ENCODE peak calls at places on chromosomes 4 and X, in seven cellular contexts. O is IMR-90, G is MM.1S, V is suprapubic skin, D is psoas muscle, A is K562, W is astrocyte. U is an unnamed sample. For H3K27me3 and H3K4me1, the result is how much of the 10 kb centered on the place peaks cover.

GRCh38 chr4:81606796-81607550 is 135.3 kb upstream of the RASGEF1B start:
- DNase-seq in O (no peak), G (no peak), V (no peak), D (no peak), A (no peak), W (no peak), U (no peak)

GRCh38 chr4:68426516-68426915 is 20.7 kb upstream of the TMPRSS11E start:
- DNase-seq in O (no peak), G (no peak), V (no peak), D (no peak), A (no peak), W (no peak), U (no peak)

GRCh38 chr4:57442834-57443291 is 332.7 kb upstream of the IGFBP7 start:
- DNase-seq in O (peak), G (peak), V (no peak), D (no peak), A (peak), W (peak), U (peak)

GRCh38 chr4:153541426-153542096 is 75.4 kb downstream of the TMEM131L start:
- DNase-seq in O (peak), G (no peak), V (no peak), D (no peak), A (no peak), W (peak), U (peak)

GRCh38 chrX:153685751-153686676 is 1.7 kb upstream of the SLC6A8 start:
- DNase-seq in O (no peak), G (no peak), V (peak), D (peak), A (peak), W (no peak), U (no peak)

GRCh38 chrX:39777623-39778025 is 320.1 kb downstream of the BCOR start:
- DNase-seq in O (no peak), G (peak), V (no peak), D (no peak), A (no peak), W (no peak), U (no peak)

GRCh38 chr4:138898282-138898681 is 117.3 kb upstream of the NOCT start:
- DNase-seq in O (peak), G (no peak), V (no peak), D (no peak), A (no peak), W (peak), U (no peak)

GRCh38 chr4:156970501-156971167 is 965 bp downstream of the PDGFC start:
- DNase-seq in O (peak), G (peak), V (peak), D (peak), A (no peak), W (no peak), U (no peak)

GRCh38 chr4:105471566-105472176 is 2.2 kb downstream of the PPA2 start:
- DNase-seq in O (peak), G (peak), V (peak), D (peak), A (peak), W (peak), U (no peak)

GRCh38 chr4:178273168-178273567 is 830.9 kb upstream of the AGA start:
- DNase-seq in O (no peak), G (no peak), V (no peak), D (no peak), A (no peak), W (no peak), U (no peak)
- H3K27me3 ChIP-seq in O (under half), G (under half), V (under half), D (under half), A (under half), W (under half), U (under half)

GRCh38 chrX:119693032-119693995 is at the start of gene SEPTIN6:
- DNase-seq in O (peak), G (peak), V (peak), D (peak), A (peak), W (peak), U (peak)
- H3K4me1 ChIP-seq in O (under half), G (under half), V (under half), D (under half), A (under half), W (under half), U (under half)

GRCh38 chr4:54228064-54228527 is 997 bp upstream of the PDGFRA start:
- DNase-seq in O (peak), G (peak), V (peak), D (peak), A (peak), W (peak), U (peak)
- TF ChIP-seq CTCF in O (peak), G (peak), V (peak), D (peak), A (peak), W (peak), U (peak)

DNA sequence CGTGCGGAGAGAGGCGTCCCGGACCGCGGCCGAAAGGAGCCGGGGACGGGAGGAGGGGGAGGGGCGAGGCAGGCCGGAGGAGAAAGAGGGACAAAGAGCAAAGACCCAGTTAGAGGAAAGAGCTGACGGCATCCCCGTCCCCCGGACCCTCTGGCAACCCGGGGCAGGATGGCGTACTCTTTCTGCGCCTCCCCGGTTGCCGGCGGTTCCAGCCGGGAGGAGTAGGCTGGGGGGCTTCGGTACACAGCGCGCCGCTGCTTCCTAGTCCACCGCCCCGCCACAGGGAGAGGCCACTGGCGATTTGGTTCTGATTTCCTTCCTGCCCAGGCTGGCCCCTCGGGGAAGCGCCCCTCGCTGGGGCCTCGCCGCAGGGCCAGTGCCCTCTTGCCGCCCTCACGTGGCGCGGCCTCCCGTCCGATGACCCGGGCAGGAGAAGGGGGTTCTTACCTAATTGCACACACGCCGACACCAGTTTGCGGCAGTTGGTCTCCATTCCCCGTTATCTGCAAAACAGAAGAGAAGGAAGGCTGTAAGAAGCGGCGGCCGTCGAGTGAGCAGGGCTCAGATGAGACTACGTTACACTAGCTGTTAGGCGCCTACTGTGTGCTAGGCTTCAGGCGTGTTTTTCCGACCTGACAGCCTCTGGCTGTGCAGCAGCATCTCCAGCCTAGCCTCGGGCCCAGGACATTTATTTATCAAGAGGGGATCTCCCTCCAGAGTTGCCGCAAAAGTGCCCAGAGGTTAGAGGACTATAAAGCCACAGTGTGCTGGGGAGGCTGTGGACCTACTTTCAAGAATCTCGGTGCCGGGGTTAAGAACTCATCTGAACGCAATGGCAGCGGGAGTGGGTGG is 9.9 kb upstream of the PITX2 start:
- DNase-seq in O (no peak), G (no peak), V (no peak), D (no peak), A (no peak), W (no peak), U (no peak)
- H3K27me3 ChIP-seq in O (half or more), G (under half), V (half or more), D (under half), A (half or more), W (half or more), U (under half)

GRCh38 chr4:85955614-85956295 is 404.1 kb downstream of the MAPK10 start:
- DNase-seq in O (peak), G (no peak), V (no peak), D (no peak), A (no peak), W (no peak), U (peak)

GRCh38 chr4:85952982-85953650 is 406.7 kb downstream of the MAPK10 start:
- DNase-seq in O (no peak), G (no peak), V (no peak), D (no peak), A (no peak), W (no peak), U (no peak)

GRCh38 chr4:85953651-85954018 is 406.2 kb downstream of the MAPK10 start:
- DNase-seq in O (peak), G (no peak), V (no peak), D (no peak), A (no peak), W (no peak), U (peak)

GRCh38 chr4:85956296-85956955 is 403.4 kb downstream of the MAPK10 start:
- DNase-seq in O (no peak), G (no peak), V (no peak), D (no peak), A (no peak), W (no peak), U (no peak)

GRCh38 chr4:85952518-85952917 is 407.3 kb downstream of the MAPK10 start:
- DNase-seq in O (peak), G (no peak), V (no peak), D (no peak), A (no peak), W (peak), U (no peak)
- H3K4me1 ChIP-seq in O (under half), G (under half), V (under half), D (under half), A (under half), W (under half), U (under half)

GRCh38 chr4:183362916-183363542 is 40.8 kb upstream of the CLDN24 start:
- DNase-seq in O (peak), G (no peak), V (peak), D (no peak), A (no peak), W (peak), U (no peak)

GRCh38 chr4:183360161-183360919 is 38.1 kb upstream of the CLDN24 start:
- DNase-seq in O (peak), G (no peak), V (peak), D (no peak), A (no peak), W (peak), U (no peak)

GRCh38 chr4:183366436-183366835 is 44.2 kb upstream of the CLDN24 start:
- DNase-seq in O (no peak), G (no peak), V (peak), D (no peak), A (no peak), W (no peak), U (no peak)

GRCh38 chr4:183362036-183362435 is 39.8 kb upstream of the CLDN24 start:
- DNase-seq in O (no peak), G (no peak), V (no peak), D (no peak), A (no peak), W (no peak), U (no peak)

GRCh38 chr4:183364025-183364424 is 41.8 kb upstream of the CLDN24 start:
- DNase-seq in O (no peak), G (no peak), V (peak), D (no peak), A (no peak), W (no peak), U (no peak)
- TF ChIP-seq CTCF in O (no peak), G (no peak), V (no peak), D (no peak), A (no peak), W (no peak), U (no peak)

DNA sequence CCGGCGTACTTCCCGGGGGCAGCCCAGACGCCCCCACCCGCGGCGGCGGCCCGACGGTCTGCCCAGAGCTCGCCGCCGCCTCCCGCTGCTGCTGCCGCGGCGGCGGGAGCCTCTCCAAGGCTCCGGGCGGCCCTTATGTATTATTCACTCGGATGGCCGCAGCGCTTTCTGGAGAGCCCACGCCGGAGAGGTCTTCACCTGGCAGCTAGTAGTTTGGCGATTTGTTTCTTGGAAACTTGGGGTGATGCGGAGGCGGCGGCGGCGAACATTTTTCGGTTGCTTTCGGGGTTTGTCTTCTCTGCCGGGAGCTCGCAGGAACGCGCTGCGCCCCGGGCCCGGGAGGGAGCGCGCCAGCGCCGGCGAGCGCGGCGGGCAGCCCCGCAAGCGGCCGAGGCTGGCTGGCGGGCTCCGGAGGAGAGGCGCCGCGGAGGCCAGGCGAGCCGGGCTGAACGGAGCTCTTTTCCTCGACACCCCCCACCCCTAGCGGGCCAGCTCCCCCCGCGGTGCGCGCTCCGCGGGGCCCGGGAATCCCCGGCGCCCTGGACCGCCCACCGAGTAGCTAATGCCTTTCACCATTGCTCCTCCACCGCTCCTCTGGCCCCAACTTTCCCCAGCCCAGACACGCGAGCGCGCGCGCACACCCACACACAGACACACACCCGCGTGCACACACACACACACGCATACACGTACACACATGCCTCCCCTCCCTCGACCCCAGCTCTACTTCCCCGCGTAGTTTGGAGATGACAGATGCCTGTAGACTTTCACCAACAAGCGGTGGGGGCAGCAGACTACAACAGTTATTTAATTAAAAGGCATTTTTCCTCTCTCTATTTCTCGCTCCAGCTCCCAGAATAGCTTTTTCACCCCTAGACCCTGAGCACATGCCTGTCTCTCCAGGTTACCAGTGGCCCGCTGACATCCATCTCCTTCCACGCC is 113.4 kb downstream of the DHX15 start:
- DNase-seq in O (peak), G (peak), V (peak), D (peak), A (no peak), W (peak), U (no peak)
- H3K27me3 ChIP-seq in O (under half), G (under half), V (under half), D (under half), A (under half), W (under half), U (half or more)